ENCODE peak calls at places on chromosomes 6 and 20, in seven cellular contexts. F, C, Z, R, M, A and U are unnamed samples.

GRCh38 chr6:169806718-169807117 is 55.3 kb downstream of the ERMARD start:
- DNase-seq in R (no peak), Z (no peak), A (no peak), C (peak), F (no peak), M (no peak), U (no peak)

GRCh38 chr20:59022754-59023153 is 3.5 kb downstream of the TUBB1 start:
- DNase-seq in A (no peak), R (no peak), Z (no peak), F (no peak), M (no peak), C (no peak), U (no peak)

GRCh38 chr20:15759546-15760216 is 813.6 kb downstream of the KIF16B start:
- DNase-seq in Z (no peak), R (no peak), F (peak), C (no peak), A (no peak), M (no peak), U (no peak)

GRCh38 chr6:12656841-12657435 is 59.6 kb upstream of the PHACTR1 start:
- DNase-seq in R (no peak), Z (no peak), F (peak), C (no peak), M (no peak), A (no peak), U (no peak)

GRCh38 chr6:38171997-38172738 is 352.6 kb downstream of the ZFAND3 start:
- DNase-seq in Z (no peak), F (no peak), C (no peak), M (no peak), A (no peak), R (no peak), U (no peak)

GRCh38 chr6:157264701-157265100 is 58.6 kb downstream of the TMEM242 start:
- DNase-seq in M (peak), Z (no peak), A (no peak), R (no peak), C (no peak), F (no peak), U (peak)

GRCh38 chr20:62772994-62773858 is 23.0 kb upstream of the MRGBP start:
- DNase-seq in A (no peak), F (peak), R (no peak), M (no peak), Z (no peak), C (no peak), U (no peak)

GRCh38 chr6:37680668-37681067 is 17.0 kb downstream of the MDGA1 start:
- DNase-seq in Z (no peak), A (no peak), R (no peak), M (peak), F (no peak), C (no peak), U (no peak)

GRCh38 chr6:106163966-106164877 is 78.1 kb downstream of the PRDM1 start:
- DNase-seq in Z (peak), F (peak), C (peak), M (no peak), R (peak), A (peak), U (no peak)

GRCh38 chr6:28254340-28254618 is 2.2 kb upstream of the ZKSCAN4 start:
- DNase-seq in R (peak), Z (peak), C (no peak), A (no peak), F (no peak), M (no peak), U (no peak)

GRCh38 chr6:111427341-111428116 is 55.5 kb downstream of the REV3L start:
- DNase-seq in Z (peak), R (peak), F (peak), A (peak), M (no peak), C (peak), U (no peak)

GRCh38 chr6:121376411-121376810 is 42.1 kb upstream of the TBC1D32 start:
- DNase-seq in F (no peak), R (no peak), Z (no peak), C (no peak), A (no peak), M (no peak), U (no peak)

GRCh38 chr6:102474041-102474807 is 1080.7 kb downstream of the GRIK2 start:
- DNase-seq in C (no peak), F (no peak), A (no peak), Z (peak), R (peak), M (no peak), U (no peak)

GRCh38 chr6:128235556-128235955 is 284.8 kb downstream of the PTPRK start:
- DNase-seq in Z (no peak), F (no peak), M (no peak), A (no peak), C (no peak), R (no peak), U (no peak)

GRCh38 chr6:150654671-150655070 is 55.0 kb downstream of the PLEKHG1 start:
- DNase-seq in C (no peak), R (no peak), Z (no peak), A (no peak), F (no peak), M (no peak), U (no peak)

GRCh38 chr6:17389274-17389847 is 4.0 kb upstream of the CAP2 start:
- DNase-seq in A (no peak), C (no peak), F (peak), M (no peak), R (no peak), Z (no peak), U (no peak)

GRCh38 chr20:39042279-39043150 is 80.4 kb downstream of the DHX35 start:
- DNase-seq in C (no peak), M (no peak), F (peak), Z (no peak), R (no peak), A (no peak), U (no peak)

GRCh38 chr6:97669191-97669651 is 386.2 kb upstream of the MMS22L start:
- DNase-seq in F (peak), Z (peak), R (no peak), M (no peak), A (no peak), C (no peak), U (peak)

GRCh38 chr6:140980265-140980887 is 1152.3 kb upstream of the GJE1 start:
- DNase-seq in R (no peak), Z (no peak), M (no peak), C (no peak), A (no peak), F (peak), U (no peak)

GRCh38 chr20:49575551-49576060 is 7.7 kb upstream of the PTGIS start:
- DNase-seq in Z (no peak), C (no peak), M (no peak), A (no peak), R (no peak), F (peak), U (no peak)

GRCh38 chr20:35502352-35502751 is 27.1 kb downstream of the C20orf173 start:
- DNase-seq in F (no peak), M (no peak), R (no peak), Z (peak), A (peak), C (no peak), U (no peak)

GRCh38 chr20:4326194-4327065 is 311.1 kb upstream of the RNF24 start:
- DNase-seq in C (no peak), A (no peak), R (no peak), Z (no peak), F (no peak), M (no peak), U (no peak)

GRCh38 chr6:429515-430121 is 38.1 kb downstream of the IRF4 start:
- DNase-seq in C (no peak), M (no peak), A (no peak), R (no peak), Z (peak), F (no peak), U (no peak)